ENCODE peak calls at places on chromosomes 11 and 22, in five cellular contexts. N is fibroblast of lung, R is SK-N-SH, T is OCI-LY7, D is mammary epithelial cell. A is an unnamed sample.

GRCh38 chr11:133918606-133919260 is 38.0 kb downstream of the IGSF9B start:
- DNase-seq in D (no peak), R (no peak), T (no peak), N (no peak), A (peak; percentile 37)

GRCh38 chr11:26569646-26570045 is 2.4 kb downstream of the MUC15 start:
- DNase-seq in N (no peak), T (no peak), D (no peak), R (no peak), A (no peak)

GRCh38 chr22:26586556-26587325 is 3.2 kb downstream of the TPST2 start:
- DNase-seq in D (no peak), N (no peak), T (no peak), R (no peak), A (no peak)

GRCh38 chr11:9351956-9352355 is 32.5 kb upstream of the IPO7 start:
- DNase-seq in R (no peak), T (no peak), D (peak; percentile 84), N (no peak), A (no peak)

GRCh38 chr22:20131593-20131855 is at the start of gene ZDHHC8:
- DNase-seq in D (no peak), T (no peak), N (no peak), R (no peak), A (no peak)

GRCh38 chr22:32686354-32686753 is 115.2 kb upstream of the TIMP3 start:
- DNase-seq in D (no peak), T (no peak), N (no peak), R (no peak), A (no peak)

GRCh38 chr22:36148411-36148810 is 12.1 kb downstream of the APOL3 start:
- DNase-seq in R (no peak), T (no peak), D (no peak), N (no peak), A (no peak)

GRCh38 chr11:89491141-89491690 is at the start of gene NOX4:
- DNase-seq in R (peak; percentile 91), T (no peak), D (no peak), N (peak; percentile 43), A (peak; percentile 88)

GRCh38 chr11:132357811-132358572 is 987.6 kb downstream of the NTM start:
- DNase-seq in D (no peak), N (no peak), T (no peak), R (no peak), A (no peak)

GRCh38 chr11:67564230-67564629 is 19.4 kb upstream of the GSTP1 start:
- DNase-seq in R (no peak), N (no peak), T (no peak), D (peak; percentile 40), A (no peak)

GRCh38 chr22:20509344-20510047 is 2.1 kb downstream of the MED15 start:
- DNase-seq in T (peak; percentile 42), R (peak; percentile 48), D (peak; percentile 90), N (peak; percentile 91), A (peak; percentile 49)

GRCh38 chr11:28836285-28837081 is 728.3 kb downstream of the METTL15 start:
- DNase-seq in N (peak; percentile 69), T (no peak), D (peak; percentile 88), R (no peak), A (peak; percentile 66)

GRCh38 chr11:121329786-121330395 is 37.3 kb downstream of the SC5D start:
- DNase-seq in R (no peak), D (no peak), N (no peak), T (no peak), A (no peak)

GRCh38 chr11:111944651-111945051 is 7.5 kb downstream of the DIXDC1 start:
- DNase-seq in T (no peak), D (peak; percentile 88), N (peak; percentile 88), R (no peak), A (no peak)

GRCh38 chr22:39364646-39365405 is 15.0 kb downstream of the SYNGR1 start:
- DNase-seq in N (peak; percentile 20), T (no peak), D (no peak), R (no peak), A (no peak)

GRCh38 chr11:102237096-102237735 is 80.1 kb upstream of the BIRC3 start:
- DNase-seq in N (peak; percentile 31), R (no peak), T (no peak), D (peak; percentile 72), A (peak; percentile 25)

GRCh38 chr11:125286486-125286885 is 121.9 kb downstream of the PKNOX2 start:
- DNase-seq in N (no peak), D (no peak), T (no peak), R (no peak), A (no peak)

DNA sequence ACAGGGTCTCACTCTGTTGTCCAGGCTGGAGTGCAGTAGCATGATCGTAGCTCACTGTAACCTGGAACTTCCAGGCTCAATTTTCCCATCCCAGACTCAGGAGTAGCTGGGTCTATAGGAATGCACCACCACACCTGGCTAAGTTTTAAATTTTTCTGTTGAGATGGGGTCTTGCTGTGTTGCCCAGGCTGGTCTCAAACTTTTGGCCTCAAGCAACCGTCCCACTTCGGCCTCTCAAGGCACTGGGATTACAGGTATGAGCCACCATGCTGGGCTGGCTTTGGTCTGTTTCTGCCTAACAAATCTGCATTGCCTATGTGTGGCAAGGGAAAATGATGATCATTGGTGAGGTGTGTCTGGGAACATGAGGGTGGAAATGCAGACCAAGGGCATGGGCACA is 59.3 kb upstream of the CLMP start:
- DNase-seq in T (no peak), R (no peak), D (no peak), N (no peak), A (no peak)
- H3K27ac ChIP-seq in T (no peak overlapping the region), R (no peak overlapping the region), D (no peak overlapping the region), N (no peak overlapping the region), A (no peak overlapping the region)

GRCh38 chr11:68859123-68859522 is 17.4 kb upstream of the CPT1A start:
- DNase-seq in D (no peak), T (no peak), R (no peak), N (no peak), A (no peak)

GRCh38 chr11:68852628-68853027 is 10.9 kb upstream of the CPT1A start:
- DNase-seq in R (no peak), D (no peak), T (no peak), N (no peak), A (no peak)

GRCh38 chr11:68855205-68855978 is 13.7 kb upstream of the CPT1A start:
- DNase-seq in N (no peak), D (no peak), R (peak; percentile 75), T (no peak), A (peak; percentile 60)

GRCh38 chr11:68854273-68854958 is 12.7 kb upstream of the CPT1A start:
- DNase-seq in D (no peak), T (no peak), R (peak; percentile 58), N (no peak), A (peak; percentile 36)

DNA sequence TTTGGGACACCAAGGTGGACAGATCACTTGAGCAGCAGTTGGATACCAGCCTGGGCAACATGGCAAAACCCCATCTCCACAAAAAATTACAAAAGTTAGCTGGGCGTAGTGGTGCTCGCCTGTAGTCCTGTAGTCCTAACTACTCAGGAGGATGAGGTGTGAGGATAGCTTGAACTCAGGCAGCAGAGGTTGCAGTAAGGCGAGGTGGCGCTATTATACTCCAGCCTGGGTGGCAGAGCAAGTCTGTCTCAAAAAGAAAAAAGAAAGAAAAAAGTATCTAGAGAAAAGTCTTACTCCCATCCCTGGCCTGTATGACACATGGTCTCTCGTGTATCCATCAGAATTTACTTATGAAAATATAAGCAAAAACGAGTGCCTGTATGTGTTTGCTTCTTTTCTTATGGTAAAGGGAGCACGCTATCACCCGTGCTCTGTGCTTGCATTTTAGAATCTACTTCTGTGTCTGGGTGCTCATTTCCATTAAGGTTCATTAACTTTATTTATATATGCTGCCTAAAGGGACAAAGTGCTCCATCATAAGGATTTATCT is 15.4 kb upstream of the CPT1A start:
- DNase-seq in T (no peak), N (no peak), R (no peak), D (no peak), A (no peak)
- H2AFZ ChIP-seq in T (no peak overlapping the region), N (no peak overlapping the region), R (no peak overlapping the region), D (no peak overlapping the region), A (no peak overlapping the region)

GRCh38 chr22:47133263-47133662 is 370.8 kb downstream of the TBC1D22A start:
- DNase-seq in D (no peak), T (no peak), R (no peak), N (no peak), A (no peak)
- H4K20me1 ChIP-seq in D (no peaks in the 10 kb centered on the region), T (no peaks in the 10 kb centered on the region), R (no peaks in the 10 kb centered on the region), N (no peaks in the 10 kb centered on the region), A (no peaks in the 10 kb centered on the region)

DNA sequence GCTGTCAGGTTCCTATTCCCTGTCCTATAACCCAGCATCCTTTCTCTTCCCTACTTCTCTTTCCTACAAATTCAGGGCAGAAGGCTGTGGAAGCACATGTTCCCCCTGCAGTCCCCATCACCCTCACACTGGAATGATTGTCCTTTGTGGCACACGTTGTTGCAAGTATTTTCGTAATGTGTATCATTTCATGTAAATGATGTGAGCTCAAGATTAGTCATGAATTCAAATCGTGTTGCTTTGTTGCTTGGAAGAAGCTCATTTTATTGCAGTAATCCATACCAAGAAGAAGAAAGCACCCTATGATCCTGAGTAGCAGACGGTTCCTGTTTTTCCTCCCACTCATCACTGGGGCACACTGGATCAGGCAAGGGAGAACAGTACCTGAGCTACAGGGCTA is 173.4 kb downstream of the NCAM1 start:
- DNase-seq in D (peak; percentile 42), R (no peak), N (no peak), T (no peak), A (no peak)
- H3K27ac ChIP-seq in D (no peak overlapping the region), R (no peak overlapping the region), N (no peak overlapping the region), T (no peak overlapping the region), A (no peak overlapping the region)

GRCh38 chr11:61828629-61829407 is 718 bp downstream of the FADS2 start:
- DNase-seq in T (no peak), N (peak; percentile 27), D (peak; percentile 7), R (peak; percentile 82), A (peak; percentile 78)
- H2AFZ ChIP-seq in T (no peak overlapping the region), N (no peak overlapping the region), D (peak overlapping the region; percentile 81), R (peak overlapping the region; percentile 71), A (no peak overlapping the region)

GRCh38 chr11:46564459-46564858 is 29.4 kb downstream of the AMBRA1 start:
- DNase-seq in D (peak; percentile 65), R (no peak), N (peak; percentile 52), T (no peak), A (no peak)
- H4K20me1 ChIP-seq in D (no peaks in the 10 kb centered on the region), R (peaks cover 57% of the 10 kb centered on the region), N (no peaks in the 10 kb centered on the region), T (peaks cover 5% of the 10 kb centered on the region), A (peaks cover 37% of the 10 kb centered on the region)

GRCh38 chr11:19578871-19579270 is 133.8 kb upstream of the NAV2 start:
- DNase-seq in N (no peak), T (no peak), D (no peak), R (no peak), A (no peak)
- H3K27ac ChIP-seq in N (no peak overlapping the region), T (no peak overlapping the region), D (no peak overlapping the region), R (peak overlapping the region; percentile 71), A (no peak overlapping the region)

DNA sequence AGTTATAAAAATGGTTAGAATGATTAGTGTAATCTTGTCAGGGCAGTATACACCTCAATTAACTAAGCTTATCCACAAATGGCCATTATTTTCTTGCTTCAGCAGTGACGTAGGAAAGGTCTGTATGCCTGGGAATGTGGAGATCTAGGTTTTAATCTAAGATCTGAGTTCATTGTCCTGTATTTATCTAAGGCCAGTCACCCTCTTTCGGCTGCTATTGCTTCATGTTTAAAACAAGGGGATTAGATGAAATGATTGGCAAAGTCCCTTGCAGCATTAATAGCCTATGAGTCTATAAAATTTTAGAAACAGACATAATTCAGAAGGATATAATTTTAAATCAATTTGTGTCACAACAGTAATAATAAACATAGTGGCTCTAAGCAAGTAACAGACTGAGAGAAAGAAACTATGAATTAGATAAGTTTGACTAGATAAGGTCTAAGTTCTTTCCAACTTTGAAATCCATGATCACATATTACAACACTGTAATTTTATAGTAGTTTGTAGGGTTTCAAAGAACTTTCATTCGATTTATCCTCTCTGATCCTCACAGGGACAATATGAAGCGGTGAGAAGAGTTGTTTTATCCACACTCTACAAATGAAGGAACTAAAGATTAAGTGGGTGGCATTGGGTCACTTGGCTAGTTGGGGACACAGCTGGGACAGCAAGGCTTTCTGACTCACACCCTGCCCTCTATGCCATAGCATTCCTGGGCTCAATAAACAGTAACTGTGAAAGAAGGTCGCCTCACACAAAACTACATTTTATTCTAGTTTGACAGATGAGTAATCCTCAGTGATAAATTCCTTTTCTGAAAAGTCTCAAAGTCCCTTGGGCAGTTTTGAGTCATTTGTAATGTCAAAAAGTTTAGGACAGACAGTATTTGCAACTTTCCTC is 60.6 kb upstream of the RDX start:
- DNase-seq in D (peak; percentile 26), N (peak; percentile 16), R (no peak), T (no peak), A (no peak)
- H2AFZ ChIP-seq in D (no peak overlapping the region), N (no peak overlapping the region), R (no peak overlapping the region), T (no peak overlapping the region), A (peak overlapping the region; percentile 79)

A was measured in neural progenitor cell.